ENCODE peak calls at places on chromosome 4, in four cellular contexts. R, X, V and T are unnamed samples.

GRCh38 chr4:174537634-174538033 is 15.3 kb upstream of the HPGD start:
- DNase-seq in X (no peak), V (no peak), R (no peak), T (no peak)

GRCh38 chr4:102451266-102451665 is 49.9 kb upstream of the NFKB1 start:
- DNase-seq in X (no peak), V (no peak), R (no peak), T (no peak)

GRCh38 chr4:176769519-176769918 is 23.2 kb downstream of the VEGFC start:
- DNase-seq in V (peak; percentile 87), X (no peak), R (no peak), T (no peak)

GRCh38 chr4:186722856-186723206 is 825 bp downstream of the FAT1 start:
- DNase-seq in V (no peak), X (no peak), R (no peak), T (no peak)

GRCh38 chr4:186712690-186713089 is 11.0 kb downstream of the FAT1 start:
- DNase-seq in V (no peak), R (no peak), X (no peak), T (no peak)

GRCh38 chr4:105306820-105307219 is 160.1 kb downstream of the TET2 start:
- DNase-seq in V (no peak), X (no peak), R (no peak), T (no peak)

GRCh38 chr4:71184195-71184781 is 154.5 kb upstream of the SLC4A4 start:
- DNase-seq in V (peak; percentile 18), R (peak; percentile 35), X (peak; percentile 6), T (no peak)

GRCh38 chr4:69156913-69157312 is 57.6 kb downstream of the UGT2B11 start:
- DNase-seq in X (no peak), R (peak; percentile 7), V (no peak), T (no peak)

GRCh38 chr4:106080376-106080775 is 185.1 kb downstream of the NPNT start:
- DNase-seq in V (no peak), R (no peak), X (no peak), T (no peak)

GRCh38 chr4:89640620-89641366 is 196.2 kb downstream of the SNCA start:
- DNase-seq in V (peak; percentile 2), X (peak; percentile 3), R (peak; percentile 74), T (no peak)

GRCh38 chr4:92231511-92231910 is 72.3 kb upstream of the GRID2 start:
- DNase-seq in X (no peak), V (no peak), R (no peak), T (no peak)

GRCh38 chr4:25903905-25904747 is 9.9 kb upstream of the SMIM20 start:
- DNase-seq in V (no peak), R (no peak), X (no peak), T (no peak)

GRCh38 chr4:3805026-3805425 is 38.8 kb downstream of the ADRA2C start:
- DNase-seq in V (no peak), R (no peak), X (no peak), T (no peak)

GRCh38 chr4:153152453-153153338 is 51.5 kb upstream of the TRIM2 start:
- DNase-seq in X (peak; percentile 68), V (no peak), R (peak; percentile 82), T (peak; percentile 44)

GRCh38 chr4:2364654-2365053 is 53.8 kb downstream of the ZFYVE28 start:
- DNase-seq in X (peak; percentile 54), R (no peak), V (no peak), T (peak; percentile 41)

GRCh38 chr4:109323348-109323747 is 20.9 kb upstream of the COL25A1 start:
- DNase-seq in V (no peak), X (no peak), R (no peak), T (no peak)

GRCh38 chr4:2388430-2389182 is 29.8 kb downstream of the ZFYVE28 start:
- DNase-seq in R (no peak), V (no peak), X (no peak), T (no peak)

GRCh38 chr4:78644744-78645330 is 93.3 kb downstream of the ANXA3 start:
- DNase-seq in V (peak; percentile 55), X (peak; percentile 9), R (peak; percentile 38), T (no peak)

GRCh38 chr4:146477054-146477453 is 44.7 kb downstream of the SLC10A7 start:
- DNase-seq in X (no peak), V (no peak), R (no peak), T (no peak)

GRCh38 chr4:5470318-5470889 is 238.0 kb downstream of the EVC2 start:
- DNase-seq in X (no peak), V (no peak), R (no peak), T (no peak)

GRCh38 chr4:13670456-13671150 is 43.1 kb upstream of the BOD1L1 start:
- DNase-seq in X (no peak), R (no peak), V (no peak), T (no peak)

GRCh38 chr4:87270144-87270543 is 49.7 kb upstream of the KLHL8 start:
- DNase-seq in V (peak; percentile 16), R (no peak), X (no peak), T (no peak)

GRCh38 chr4:9384126-9384525 is 21.2 kb downstream of the USP17L30 start:
- DNase-seq in V (no peak), R (no peak), X (no peak), T (no peak)

GRCh38 chr4:82493721-82494425 is 63.5 kb downstream of the ENOPH1 start:
- DNase-seq in X (no peak), V (peak; percentile 28), R (no peak), T (no peak)

GRCh38 chr4:39319678-39320077 is 46.5 kb downstream of the RFC1 start:
- DNase-seq in V (peak; percentile 81), X (no peak), R (no peak), T (no peak)

GRCh38 chr4:86791126-86791525 is 58.1 kb downstream of the SLC10A6 start:
- DNase-seq in V (no peak), X (no peak), R (no peak), T (no peak)

GRCh38 chr4:3523146-3523627 is 9.0 kb downstream of the LRPAP1 start:
- DNase-seq in X (no peak), V (no peak), R (no peak), T (no peak)